ENCODE peak calls at places on chromosome 17, in nine cellular contexts. X is stimulated activated CD4-positive, alpha-beta T cell treated with anti-CD3 and anti-CD28 coated beads, TNF-alpha, amount 100 ng/mL, for 1 hour; P is heart left ventricle; E is activated CD4-positive, alpha-beta T cell treated with anti-CD3 and anti-CD28 coated beads, Interleukin-2, amount 10 ng/mL, durations not matched to agents 7 days and 5 days; Z is Right ventricle myocardium superior; N is GM04503; R is SK-MEL-5; Y is psoas muscle; G is progenitor cell of endocrine pancreas. S is an unnamed sample.
A peak's percentile ranks its signal among the peaks of the same experiment; 100 is the strongest.

GRCh38 chr17:75271233-75271954 is 363 bp upstream of the MIF4GD start:
- DNase-seq in X (peak; percentile 85), E (peak; percentile 85), P (peak; percentile 88), R (peak; percentile 82), Y (peak; percentile 87), N (no peak), G (peak; percentile 82), Z (peak; percentile 91), S (peak; percentile 77)

GRCh38 chr17:48724241-48725004 is 1.4 kb downstream of the PRAC2 start:
- DNase-seq in X (peak; percentile 27), Z (peak; percentile 89), Y (peak; percentile 82), P (peak; percentile 83), E (peak; percentile 84), N (no peak), R (peak; percentile 71), G (peak; percentile 77), S (peak; percentile 46)

GRCh38 chr17:8384801-8385335 is 1.9 kb upstream of the RPL26 start:
- DNase-seq in R (no peak), Y (no peak), X (no peak), P (no peak), G (no peak), N (peak; percentile 92), Z (no peak), E (no peak), S (no peak)

GRCh38 chr17:48843172-48843900 is 12.5 kb downstream of the CALCOCO2 start:
- DNase-seq in Y (no peak), E (no peak), G (no peak), P (no peak), X (no peak), Z (no peak), R (no peak), N (no peak), S (no peak)

GRCh38 chr17:38898812-38899348 is 26.5 kb upstream of the LASP1NB start:
- DNase-seq in G (no peak), Y (peak; percentile 34), Z (peak; percentile 74), E (peak; percentile 83), P (peak; percentile 55), N (no peak), X (peak; percentile 57), R (no peak), S (peak; percentile 70)

GRCh38 chr17:70658324-70658723 is 489.0 kb downstream of the KCNJ2 start:
- DNase-seq in N (no peak), E (no peak), P (no peak), G (no peak), Y (no peak), Z (no peak), X (no peak), R (no peak), S (no peak)

GRCh38 chr17:20922128-20922670 is 120.6 kb downstream of the USP22 start:
- DNase-seq in X (no peak), N (no peak), Z (peak; percentile 54), E (no peak), R (no peak), G (no peak), P (peak; percentile 40), Y (peak; percentile 21), S (no peak)

GRCh38 chr17:80791758-80792284 is 199.8 kb upstream of the CHMP6 start:
- DNase-seq in R (peak; percentile 87), Y (peak; percentile 81), N (peak; percentile 90), X (no peak), P (no peak), G (no peak), E (peak; percentile 65), Z (no peak), S (no peak)

GRCh38 chr17:68675723-68676122 is 74.6 kb upstream of the FAM20A start:
- DNase-seq in E (no peak), G (no peak), P (no peak), N (no peak), R (no peak), Y (no peak), Z (no peak), X (no peak), S (no peak)

GRCh38 chr17:35183332-35183731 is 10.9 kb downstream of the SLC35G3 start:
- DNase-seq in Z (no peak), N (no peak), R (no peak), Y (no peak), X (no peak), E (no peak), P (no peak), G (no peak), S (no peak)

GRCh38 chr17:37642706-37643105 is 540 bp downstream of the DDX52 start:
- DNase-seq in G (no peak), R (peak; percentile 23), N (peak; percentile 13), E (no peak), P (no peak), Z (no peak), X (no peak), Y (no peak), S (no peak)

GRCh38 chr17:78674595-78675315 is 97.6 kb upstream of the DNAH17 start:
- DNase-seq in Y (no peak), N (no peak), X (no peak), R (no peak), E (no peak), G (no peak), P (no peak), Z (no peak), S (no peak)

GRCh38 chr17:61507667-61508066 is 55.4 kb downstream of the TBX4 start:
- DNase-seq in X (no peak), N (no peak), Z (no peak), P (no peak), G (no peak), E (no peak), R (no peak), Y (no peak), S (no peak)

GRCh38 chr17:17246879-17247278 is 9.9 kb upstream of the FLCN start:
- DNase-seq in X (no peak), N (no peak), E (no peak), G (no peak), R (no peak), P (no peak), Z (no peak), Y (no peak), S (no peak)

GRCh38 chr17:10328206-10328605 is 44.6 kb downstream of the MYH13 start:
- DNase-seq in Y (no peak), G (no peak), X (no peak), E (no peak), P (no peak), N (no peak), R (no peak), Z (no peak), S (no peak)

GRCh38 chr17:39212200-39212810 is 12.2 kb downstream of the RPL19 start:
- DNase-seq in R (no peak), Y (no peak), G (no peak), E (no peak), Z (no peak), P (no peak), N (no peak), X (no peak), S (no peak)

GRCh38 chr17:30324723-30325122 is 9.1 kb downstream of the TMIGD1 start:
- DNase-seq in G (no peak), Y (no peak), R (no peak), P (no peak), N (no peak), X (no peak), E (no peak), Z (no peak), S (no peak)

GRCh38 chr17:75762513-75763268 is 2.3 kb downstream of the GALK1 start:
- DNase-seq in N (no peak), P (no peak), Z (no peak), R (no peak), E (no peak), X (no peak), G (no peak), Y (no peak), S (no peak)

GRCh38 chr17:82247856-82248671 is 19.2 kb downstream of the SLC16A3 start:
- DNase-seq in E (no peak), N (no peak), Z (peak; percentile 41), P (no peak), Y (no peak), G (no peak), R (no peak), X (no peak), S (no peak)

GRCh38 chr17:63942309-63942985 is 10.3 kb upstream of the CD79B start:
- DNase-seq in E (no peak), Y (no peak), P (no peak), G (no peak), R (no peak), N (no peak), Z (no peak), X (no peak), S (no peak)

GRCh38 chr17:76395980-76396379 is 11.6 kb downstream of the SPHK1 start:
- DNase-seq in X (no peak), E (no peak), R (no peak), Z (no peak), G (no peak), N (no peak), P (no peak), Y (no peak), S (no peak)

GRCh38 chr17:40095944-40096791 is 4.2 kb downstream of the NR1D1 start:
- DNase-seq in G (no peak), X (peak; percentile 56), P (peak; percentile 67), R (no peak), E (peak; percentile 93), Y (peak; percentile 61), N (no peak), Z (peak; percentile 72), S (peak; percentile 44)

GRCh38 chr17:41428591-41429326 is 4.4 kb upstream of the KRT37 start:
- DNase-seq in G (no peak), X (no peak), P (no peak), Y (no peak), N (no peak), R (peak; percentile 78), E (no peak), Z (no peak), S (no peak)

GRCh38 chr17:82835766-82836512 is 3.9 kb downstream of the ZNF750 start:
- DNase-seq in E (no peak), P (no peak), N (no peak), Y (no peak), X (no peak), R (no peak), G (no peak), Z (peak; percentile 40), S (no peak)

GRCh38 chr17:66461343-66461995 is 159.1 kb downstream of the PRKCA start:
- DNase-seq in G (no peak), E (no peak), Z (no peak), P (no peak), Y (no peak), N (no peak), R (no peak), X (no peak), S (no peak)

GRCh38 chr17:31744541-31744951 is 114.5 kb downstream of the COPRS start:
- DNase-seq in G (no peak), Z (no peak), P (no peak), N (no peak), Y (no peak), R (peak; percentile 30), E (no peak), X (no peak), S (no peak)

GRCh38 chr17:75681289-75681688 is 14.2 kb downstream of the SAP30BP start:
- DNase-seq in N (no peak), Z (no peak), G (no peak), E (no peak), Y (no peak), R (no peak), X (no peak), P (no peak), S (no peak)

GRCh38 chr17:81905424-81905875 is 3.4 kb downstream of the NPB start:
- DNase-seq in R (no peak), X (no peak), E (no peak), N (no peak), Y (no peak), P (no peak), Z (no peak), G (no peak), S (no peak)